ENCODE peak calls at places on chromosomes 11 and 22, in four cellular contexts. S is mesendoderm, M is neuronal stem cell, D is IMR-90. L is an unnamed sample.

GRCh38 chr22:46533434-46533833 is 4.0 kb downstream of the CELSR1 start:
- DNase-seq in S (no peak), M (no peak), D (no peak), L (no peak)

GRCh38 chr11:10155793-10156490 is 138.1 kb downstream of the SBF2 start:
- DNase-seq in S (peak), M (no peak), D (no peak), L (no peak)

GRCh38 chr11:96393753-96394348 is 4.0 kb downstream of the JRKL start:
- DNase-seq in S (peak), M (no peak), D (peak), L (peak)

GRCh38 chr22:19488285-19488684 is 8.6 kb downstream of the CDC45 start:
- DNase-seq in S (no peak), M (no peak), D (no peak), L (no peak)

GRCh38 chr22:35630387-35630793 is 13.3 kb upstream of the MB start:
- DNase-seq in S (peak), M (no peak), D (peak), L (peak)

GRCh38 chr11:130413383-130414106 is 14.9 kb downstream of the ADAMTS8 start:
- DNase-seq in S (no peak), M (no peak), D (peak), L (peak)

GRCh38 chr11:12106501-12106900 is 3.9 kb upstream of the MICAL2 start:
- DNase-seq in S (no peak), M (no peak), D (no peak), L (no peak)

GRCh38 chr11:122882809-122883681 is 486 bp downstream of the JHY start:
- DNase-seq in S (peak), M (peak), D (peak), L (peak)

GRCh38 chr11:112511906-112512305 is 251.2 kb upstream of the PLET1 start:
- DNase-seq in S (no peak), M (no peak), D (no peak), L (no peak)

GRCh38 chr11:10302744-10303557 is 1.9 kb upstream of the ADM start:
- DNase-seq in S (peak), M (peak), D (peak), L (peak)

GRCh38 chr22:43994006-43994405 is 30.1 kb upstream of the PARVB start:
- DNase-seq in S (no peak), M (no peak), D (no peak), L (no peak)

GRCh38 chr11:46006418-46007070 is 84.1 kb downstream of the LARGE2 start:
- DNase-seq in S (peak), M (peak), D (peak), L (peak)

GRCh38 chr11:64791781-64792291 is 11.2 kb downstream of the MAP4K2 start:
- DNase-seq in S (no peak), M (no peak), D (no peak), L (no peak)

GRCh38 chr11:58059011-58059358 is 28.2 kb downstream of the OR6Q1 start:
- DNase-seq in S (peak), M (peak), D (peak), L (peak)

GRCh38 chr11:61472282-61472681 is 36.3 kb upstream of the LRRC10B start:
- DNase-seq in S (no peak), M (no peak), D (peak), L (no peak)

GRCh38 chr11:85844439-85845051 is 10.6 kb upstream of the CCDC83 start:
- DNase-seq in S (peak), M (no peak), D (peak), L (no peak)

GRCh38 chr22:23026777-23027176 is 43.5 kb upstream of the GNAZ start:
- DNase-seq in S (no peak), M (no peak), D (no peak), L (no peak)
- H2BK15ac ChIP-seq in S (no peak), M (no peak), D (no peak), L (no peak)

GRCh38 chr22:33299245-33299956 is 241.2 kb upstream of the SYN3 start:
- DNase-seq in S (peak), M (no peak), D (no peak), L (no peak)

GRCh38 chr22:33302549-33302948 is 244.4 kb upstream of the SYN3 start:
- DNase-seq in S (no peak), M (no peak), D (no peak), L (no peak)

GRCh38 chr22:33303109-33303508 is 244.9 kb upstream of the SYN3 start:
- DNase-seq in S (no peak), M (no peak), D (no peak), L (no peak)

GRCh38 chr22:33302049-33302545 is 243.9 kb upstream of the SYN3 start:
- DNase-seq in S (peak), M (peak), D (peak), L (peak)

DNA sequence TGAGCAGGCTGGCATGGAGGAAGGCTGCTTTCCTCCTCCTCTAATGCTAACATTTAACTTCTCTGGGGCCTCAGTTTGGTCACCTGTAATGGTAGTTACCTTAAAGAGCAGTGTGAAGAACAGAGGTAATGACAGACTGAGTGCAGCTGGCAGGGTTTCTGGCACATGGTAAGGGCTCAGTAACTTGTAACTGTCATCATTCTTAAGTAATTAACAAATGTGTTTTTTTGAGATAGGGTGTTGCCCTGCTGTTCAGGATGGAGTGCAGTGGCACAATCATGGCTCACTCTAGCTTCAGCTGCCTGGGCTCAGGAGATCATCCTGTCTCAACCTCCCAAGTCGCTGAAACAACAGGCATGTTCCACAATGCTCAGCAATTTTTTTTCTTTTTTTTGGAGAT is 242.0 kb upstream of the SYN3 start:
- DNase-seq in S (no peak), M (no peak), D (no peak), L (no peak)
- H3K4me3 ChIP-seq in S (no peak), M (no peak), D (no peak), L (no peak)

GRCh38 chr11:74693531-74693930 is 37.7 kb downstream of the CHRDL2 start:
- DNase-seq in S (no peak), M (no peak), D (no peak), L (no peak)
- H2BK15ac ChIP-seq in S (no peak), M (no peak), D (peak), L (no peak)

DNA sequence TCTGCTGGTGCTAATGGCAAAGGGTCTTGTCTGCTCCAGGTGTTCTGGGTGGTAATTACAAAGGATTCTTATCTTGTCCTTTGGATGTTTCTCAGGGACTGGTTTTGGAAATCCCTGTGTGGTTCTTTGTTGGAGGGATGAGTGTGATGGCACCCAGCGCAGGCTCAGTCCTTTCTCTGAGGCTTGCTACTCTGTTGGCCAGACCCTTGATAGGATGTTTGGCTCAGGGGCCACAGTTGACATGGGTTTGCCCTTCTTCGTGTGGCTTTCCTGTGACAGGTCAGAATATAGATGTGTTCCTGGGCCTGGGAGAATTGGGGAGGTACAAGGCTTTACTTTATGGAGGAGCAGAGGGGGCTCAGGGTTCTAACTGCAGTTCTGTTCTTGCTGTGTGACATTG is 4.0 kb downstream of the ARHGEF17 start:
- DNase-seq in S (no peak), M (no peak), D (no peak), L (no peak)
- H3K4me3 ChIP-seq in S (no peak), M (peak), D (peak), L (no peak)

GRCh38 chr22:27642104-27642800 is 159.3 kb downstream of the MN1 start:
- DNase-seq in S (no peak), M (peak), D (no peak), L (no peak)
- H2BK15ac ChIP-seq in S (no peak), M (peak), D (no peak), L (no peak)

GRCh38 chr11:92342886-92343285 is 118.3 kb downstream of the FAT3 start:
- DNase-seq in S (no peak), M (no peak), D (no peak), L (no peak)
- H3K4me3 ChIP-seq in S (no peak), M (no peak), D (no peak), L (no peak)

GRCh38 chr22:21946262-21946925 is 6.3 kb downstream of the PPM1F start:
- DNase-seq in S (no peak), M (no peak), D (no peak), L (no peak)

GRCh38 chr22:21948824-21949568 is 3.7 kb downstream of the PPM1F start:
- DNase-seq in S (no peak), M (no peak), D (no peak), L (no peak)

GRCh38 chr22:21945453-21946261 is 7.0 kb downstream of the PPM1F start:
- DNase-seq in S (no peak), M (no peak), D (no peak), L (no peak)

GRCh38 chr22:21948390-21948789 is 4.3 kb downstream of the PPM1F start:
- DNase-seq in S (no peak), M (no peak), D (no peak), L (no peak)

GRCh38 chr22:21947040-21948014 is 5.3 kb downstream of the PPM1F start:
- DNase-seq in S (peak), M (peak), D (peak), L (peak)
- H2BK15ac ChIP-seq in S (no peak), M (no peak), D (peak), L (peak)

GRCh38 chr11:36566407-36567053 is 1.3 kb upstream of the RAG1 start:
- DNase-seq in S (no peak), M (no peak), D (no peak), L (no peak)

GRCh38 chr11:36564376-36565032 is 3.3 kb upstream of the RAG1 start:
- DNase-seq in S (peak), M (peak), D (peak), L (peak)

GRCh38 chr11:36569095-36569494 is 1.3 kb downstream of the RAG1 start:
- DNase-seq in S (no peak), M (no peak), D (no peak), L (no peak)

GRCh38 chr11:36567684-36568083 is at the start of gene RAG1:
- DNase-seq in S (no peak), M (no peak), D (no peak), L (no peak)

GRCh38 chr11:36565033-36565610 is 2.7 kb upstream of the RAG1 start:
- DNase-seq in S (no peak), M (no peak), D (no peak), L (no peak)
- H3K4me3 ChIP-seq in S (no peak), M (no peak), D (no peak), L (peak)

GRCh38 chr11:118910309-118911112 is 15.2 kb downstream of the BCL9L start:
- DNase-seq in S (peak), M (no peak), D (peak), L (peak)

GRCh38 chr11:118908931-118909618 is 16.7 kb downstream of the BCL9L start:
- DNase-seq in S (peak), M (no peak), D (peak), L (peak)

GRCh38 chr11:118908264-118908663 is 17.5 kb downstream of the BCL9L start:
- DNase-seq in S (no peak), M (no peak), D (no peak), L (no peak)

GRCh38 chr11:118911113-118911879 is 14.4 kb downstream of the BCL9L start:
- DNase-seq in S (peak), M (no peak), D (peak), L (peak)

DNA sequence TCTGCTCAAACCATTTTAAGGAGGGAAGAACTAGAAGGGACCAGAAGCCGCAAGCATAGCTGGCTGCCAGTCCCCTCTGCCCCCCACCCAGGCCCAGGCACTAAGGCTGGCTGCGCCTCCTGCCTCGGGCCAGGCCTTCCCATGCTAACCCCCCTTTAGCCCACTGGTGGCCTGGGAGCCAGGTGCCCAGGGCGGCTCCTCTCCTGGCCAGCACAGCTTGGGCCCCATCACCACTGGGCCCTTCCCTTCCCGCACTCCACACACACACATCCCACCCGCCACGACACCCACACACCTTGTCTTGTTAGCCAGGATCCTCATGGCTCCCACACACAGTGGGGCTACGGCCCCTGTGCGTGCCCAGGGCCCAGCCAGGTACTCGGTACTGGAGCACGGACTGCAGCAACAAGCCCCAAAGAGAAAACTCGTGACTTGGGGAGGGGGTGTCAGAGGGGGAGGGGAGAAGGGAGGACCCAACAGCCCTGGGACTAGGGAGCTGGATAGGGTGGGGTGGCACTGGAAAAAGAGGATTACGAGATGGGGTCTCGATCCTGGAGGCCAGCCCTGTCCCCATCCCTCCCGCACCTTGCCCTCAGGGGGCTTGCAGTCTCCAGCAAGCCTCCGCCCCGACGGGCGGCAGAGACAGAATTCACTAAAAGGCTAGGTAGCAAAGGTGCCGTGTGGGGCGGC is 16.0 kb downstream of the BCL9L start:
- DNase-seq in S (peak), M (no peak), D (no peak), L (no peak)
- H2BK15ac ChIP-seq in S (no peak), M (peak), D (peak), L (peak)